ENCODE peak calls at places on chromosome 20, in six cellular contexts. Y is IMR-90, A is HL-60, T is ovary, U is stomach, E is body of pancreas. S is an unnamed sample. For H3K27me3, the result is how much of the 10 kb centered on the place peaks cover.

GRCh38 chr20:50850721-50851286 is 55.9 kb downstream of the BCAS4 start:
- DNase-seq in Y (no peak), A (no peak), T (no peak), U (no peak), E (peak), S (no peak)

GRCh38 chr20:32752458-32753250 is 9.4 kb upstream of the COMMD7 start:
- DNase-seq in Y (peak), A (no peak), T (no peak), U (no peak), E (no peak), S (no peak)

GRCh38 chr20:58829531-58829941 is 21.2 kb downstream of the GNAS-AS1 start:
- DNase-seq in Y (peak), A (no peak), T (no peak), U (no peak), E (no peak), S (no peak)

GRCh38 chr20:1086273-1087213 is 31.9 kb upstream of the PSMF1 start:
- DNase-seq in Y (no peak), A (no peak), T (no peak), U (no peak), E (no peak), S (peak)

GRCh38 chr20:58553841-58554240 is 38.6 kb upstream of the APCDD1L start:
- DNase-seq in Y (peak), A (no peak), T (peak), U (no peak), E (no peak), S (no peak)

GRCh38 chr20:36255445-36255844 is 19.2 kb downstream of the AAR2 start:
- DNase-seq in Y (no peak), A (no peak), T (no peak), U (no peak), E (no peak), S (no peak)

GRCh38 chr20:7879883-7880282 is 60.4 kb downstream of the HAO1 start:
- DNase-seq in Y (peak), A (no peak), T (no peak), U (no peak), E (no peak), S (no peak)

GRCh38 chr20:13294522-13294921 is 73.4 kb downstream of the ISM1 start:
- DNase-seq in Y (no peak), A (no peak), T (no peak), U (no peak), E (no peak), S (no peak)

GRCh38 chr20:21136015-21136732 is 10.3 kb downstream of the KIZ start:
- DNase-seq in Y (no peak), A (no peak), T (no peak), U (no peak), E (no peak), S (no peak)

GRCh38 chr20:53609501-53610445 is 16.1 kb upstream of the ZNF217 start:
- DNase-seq in Y (peak), A (peak), T (peak), U (peak), E (no peak), S (no peak)

GRCh38 chr20:53608071-53608455 is 14.4 kb upstream of the ZNF217 start:
- DNase-seq in Y (no peak), A (no peak), T (no peak), U (peak), E (no peak), S (no peak)

GRCh38 chr20:53608456-53609413 is 15.1 kb upstream of the ZNF217 start:
- DNase-seq in Y (no peak), A (no peak), T (peak), U (peak), E (no peak), S (no peak)

GRCh38 chr20:53613748-53614147 is 20.1 kb upstream of the ZNF217 start:
- DNase-seq in Y (no peak), A (no peak), T (no peak), U (no peak), E (no peak), S (no peak)

GRCh38 chr20:53611449-53611894 is 17.8 kb upstream of the ZNF217 start:
- DNase-seq in Y (peak), A (no peak), T (no peak), U (peak), E (no peak), S (no peak)
- H3K27ac ChIP-seq in Y (peak), A (peak), T (no peak), U (peak), E (no peak), S (no peak)

GRCh38 chr20:39083781-39084180 is 121.6 kb downstream of the DHX35 start:
- DNase-seq in Y (no peak), A (no peak), T (no peak), U (no peak), E (no peak), S (peak)

GRCh38 chr20:39080326-39080725 is 118.2 kb downstream of the DHX35 start:
- DNase-seq in Y (no peak), A (no peak), T (no peak), U (no peak), E (no peak), S (no peak)

GRCh38 chr20:39081255-39081654 is 119.1 kb downstream of the DHX35 start:
- DNase-seq in Y (peak), A (peak), T (peak), U (peak), E (peak), S (peak)

GRCh38 chr20:39076958-39077357 is 114.8 kb downstream of the DHX35 start:
- DNase-seq in Y (no peak), A (no peak), T (no peak), U (no peak), E (no peak), S (no peak)

GRCh38 chr20:39082686-39083085 is 120.5 kb downstream of the DHX35 start:
- DNase-seq in Y (no peak), A (no peak), T (no peak), U (no peak), E (no peak), S (no peak)
- H3K27me3 ChIP-seq in Y (under half), A (under half), T (under half), U (under half), E (under half), S (under half)

GRCh38 chr20:53929399-53929798 is 141.0 kb downstream of the BCAS1 start:
- DNase-seq in Y (no peak), A (no peak), T (no peak), U (no peak), E (no peak), S (no peak)
- H3K27ac ChIP-seq in Y (no peak), A (no peak), T (no peak), U (no peak), E (no peak), S (no peak)

GRCh38 chr20:18857640-18858039 is 44.1 kb downstream of the SCP2D1 start:
- DNase-seq in Y (peak), A (no peak), T (no peak), U (no peak), E (no peak), S (no peak)
- H3K27me3 ChIP-seq in Y (under half), A (under half), T (under half), U (under half), E (under half), S (under half)

GRCh38 chr20:44961868-44962267 is 1.7 kb upstream of the TOMM34 start:
- DNase-seq in Y (peak), A (no peak), T (no peak), U (no peak), E (no peak), S (no peak)
- H3K27ac ChIP-seq in Y (no peak), A (no peak), T (no peak), U (no peak), E (no peak), S (no peak)

DNA sequence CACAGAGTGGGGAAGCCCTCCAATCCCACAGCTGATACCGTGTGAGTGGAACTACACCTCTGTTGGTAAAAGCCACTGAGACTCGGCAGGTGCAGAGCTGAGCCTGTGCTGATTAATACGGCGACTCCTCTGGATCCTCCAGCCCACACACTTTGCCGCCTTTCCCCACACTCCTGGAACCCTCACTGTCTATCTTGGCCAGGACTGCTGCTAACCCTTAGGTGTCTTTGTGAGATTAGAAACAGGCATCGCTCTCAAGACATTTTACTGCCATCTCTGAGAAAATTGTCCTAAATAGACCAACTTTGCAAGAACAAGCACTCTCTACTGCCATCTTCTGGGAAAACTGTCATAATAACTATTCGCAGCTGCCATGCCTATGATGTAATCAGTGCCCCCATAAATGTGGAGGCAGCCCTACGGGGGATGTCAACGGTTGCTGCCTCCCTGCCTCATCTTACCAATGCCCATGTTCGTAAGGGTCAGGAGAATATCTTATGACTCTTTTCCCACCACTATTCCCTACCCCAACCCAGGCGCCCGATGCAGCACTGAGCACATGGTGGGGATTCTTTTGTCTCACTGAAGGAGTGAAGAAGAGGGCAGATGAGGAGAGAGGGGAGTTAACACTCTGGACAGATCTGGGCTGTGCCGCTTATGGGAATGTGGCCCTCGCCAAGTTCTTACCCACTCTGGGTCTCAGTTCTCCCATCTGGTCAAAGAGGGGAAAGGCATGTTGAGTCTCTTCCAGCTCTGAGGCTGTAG is 26.1 kb upstream of the KCNB1 start:
- DNase-seq in Y (peak), A (no peak), T (no peak), U (no peak), E (no peak), S (no peak)
- H3K27me3 ChIP-seq in Y (under half), A (under half), T (under half), U (under half), E (under half), S (under half)

S was measured in WERI-Rb-1.